ENCODE peak calls at places on chromosomes 13 and 19, in six cellular contexts. One of them, this sample, is unnamed.

GRCh38 chr13:50636007-50636704 is 207.3 kb downstream of the DLEU7 start:
- DNase-seq in progenitor cell of endocrine pancreas: no peak
- DNase-seq in mesendoderm: peak
- DNase-seq in AG09319: no peak
- DNase-seq in stimulated activated CD8-positive, alpha-beta memory T cell treated with anti-CD3 and anti-CD28 coated beads, Interleukin-4, amount 100 ng/mL, for 48 hours: no peak
- DNase-seq in AG20443: no peak
- DNase-seq in this sample: no peak

GRCh38 chr13:20808874-20809273 is 35.1 kb upstream of the EEF1AKMT1 start:
- DNase-seq in progenitor cell of endocrine pancreas: no peak
- DNase-seq in stimulated activated CD8-positive, alpha-beta memory T cell treated with anti-CD3 and anti-CD28 coated beads, Interleukin-4, amount 100 ng/mL, for 48 hours: no peak
- DNase-seq in AG09319: no peak
- DNase-seq in AG20443: no peak
- DNase-seq in mesendoderm: no peak
- DNase-seq in this sample: no peak

GRCh38 chr19:55545913-55546495 is 661 bp upstream of the SBK3 start:
- DNase-seq in AG09319: no peak
- DNase-seq in AG20443: no peak
- DNase-seq in progenitor cell of endocrine pancreas: no peak
- DNase-seq in mesendoderm: no peak
- DNase-seq in stimulated activated CD8-positive, alpha-beta memory T cell treated with anti-CD3 and anti-CD28 coated beads, Interleukin-4, amount 100 ng/mL, for 48 hours: no peak
- DNase-seq in this sample: no peak

GRCh38 chr19:55777528-55777927 is 8.6 kb downstream of the RFPL4AL1 start:
- DNase-seq in progenitor cell of endocrine pancreas: no peak
- DNase-seq in mesendoderm: no peak
- DNase-seq in AG20443: no peak
- DNase-seq in AG09319: no peak
- DNase-seq in stimulated activated CD8-positive, alpha-beta memory T cell treated with anti-CD3 and anti-CD28 coated beads, Interleukin-4, amount 100 ng/mL, for 48 hours: peak
- DNase-seq in this sample: no peak

GRCh38 chr13:20867408-20867807 is 35.1 kb downstream of the XPO4 start:
- DNase-seq in AG09319: no peak
- DNase-seq in stimulated activated CD8-positive, alpha-beta memory T cell treated with anti-CD3 and anti-CD28 coated beads, Interleukin-4, amount 100 ng/mL, for 48 hours: no peak
- DNase-seq in AG20443: no peak
- DNase-seq in mesendoderm: no peak
- DNase-seq in progenitor cell of endocrine pancreas: no peak
- DNase-seq in this sample: no peak

GRCh38 chr13:47788844-47789243 is 212.2 kb downstream of the SUCLA2 start:
- DNase-seq in AG09319: no peak
- DNase-seq in progenitor cell of endocrine pancreas: no peak
- DNase-seq in AG20443: no peak
- DNase-seq in mesendoderm: no peak
- DNase-seq in stimulated activated CD8-positive, alpha-beta memory T cell treated with anti-CD3 and anti-CD28 coated beads, Interleukin-4, amount 100 ng/mL, for 48 hours: no peak
- DNase-seq in this sample: no peak

GRCh38 chr19:34254552-34255432 is at the start of gene GARRE1:
- DNase-seq in mesendoderm: peak
- DNase-seq in stimulated activated CD8-positive, alpha-beta memory T cell treated with anti-CD3 and anti-CD28 coated beads, Interleukin-4, amount 100 ng/mL, for 48 hours: peak
- DNase-seq in progenitor cell of endocrine pancreas: peak
- DNase-seq in AG20443: peak
- DNase-seq in AG09319: no peak
- DNase-seq in this sample: no peak

GRCh38 chr19:53467138-53467502 is 413 bp upstream of the ZNF813 start:
- DNase-seq in AG09319: no peak
- DNase-seq in AG20443: peak
- DNase-seq in progenitor cell of endocrine pancreas: peak
- DNase-seq in stimulated activated CD8-positive, alpha-beta memory T cell treated with anti-CD3 and anti-CD28 coated beads, Interleukin-4, amount 100 ng/mL, for 48 hours: no peak
- DNase-seq in mesendoderm: no peak
- DNase-seq in this sample: no peak

GRCh38 chr19:7348587-7349230 is at the start of gene ARHGEF18:
- DNase-seq in AG09319: no peak
- DNase-seq in AG20443: no peak
- DNase-seq in progenitor cell of endocrine pancreas: no peak
- DNase-seq in mesendoderm: no peak
- DNase-seq in stimulated activated CD8-positive, alpha-beta memory T cell treated with anti-CD3 and anti-CD28 coated beads, Interleukin-4, amount 100 ng/mL, for 48 hours: peak
- DNase-seq in this sample: no peak

GRCh38 chr19:31294189-31294588 is 55.0 kb downstream of the TSHZ3 start:
- DNase-seq in mesendoderm: no peak
- DNase-seq in progenitor cell of endocrine pancreas: no peak
- DNase-seq in stimulated activated CD8-positive, alpha-beta memory T cell treated with anti-CD3 and anti-CD28 coated beads, Interleukin-4, amount 100 ng/mL, for 48 hours: no peak
- DNase-seq in AG20443: no peak
- DNase-seq in AG09319: no peak
- DNase-seq in this sample: no peak

GRCh38 chr19:13597625-13598024 is 91.3 kb upstream of the CACNA1A start:
- DNase-seq in progenitor cell of endocrine pancreas: peak
- DNase-seq in stimulated activated CD8-positive, alpha-beta memory T cell treated with anti-CD3 and anti-CD28 coated beads, Interleukin-4, amount 100 ng/mL, for 48 hours: peak
- DNase-seq in AG09319: peak
- DNase-seq in mesendoderm: peak
- DNase-seq in AG20443: peak
- DNase-seq in this sample: peak

GRCh38 chr19:51560339-51560738 is 10.7 kb upstream of the ZNF175 start:
- DNase-seq in AG20443: no peak
- DNase-seq in mesendoderm: no peak
- DNase-seq in AG09319: no peak
- DNase-seq in progenitor cell of endocrine pancreas: no peak
- DNase-seq in stimulated activated CD8-positive, alpha-beta memory T cell treated with anti-CD3 and anti-CD28 coated beads, Interleukin-4, amount 100 ng/mL, for 48 hours: no peak
- DNase-seq in this sample: no peak

GRCh38 chr19:58252102-58252685 is 23.5 kb downstream of the ZNF544 start:
- DNase-seq in AG09319: no peak
- DNase-seq in stimulated activated CD8-positive, alpha-beta memory T cell treated with anti-CD3 and anti-CD28 coated beads, Interleukin-4, amount 100 ng/mL, for 48 hours: no peak
- DNase-seq in progenitor cell of endocrine pancreas: no peak
- DNase-seq in mesendoderm: peak
- DNase-seq in AG20443: no peak
- DNase-seq in this sample: no peak

GRCh38 chr13:113930711-113931637 is 42.9 kb downstream of the C13orf46 start:
- DNase-seq in AG09319: no peak
- DNase-seq in AG20443: no peak
- DNase-seq in stimulated activated CD8-positive, alpha-beta memory T cell treated with anti-CD3 and anti-CD28 coated beads, Interleukin-4, amount 100 ng/mL, for 48 hours: peak
- DNase-seq in progenitor cell of endocrine pancreas: no peak
- DNase-seq in mesendoderm: no peak
- DNase-seq in this sample: no peak

GRCh38 chr19:6133231-6133630 is 2.2 kb upstream of the ACSBG2 start:
- DNase-seq in progenitor cell of endocrine pancreas: no peak
- DNase-seq in AG20443: no peak
- DNase-seq in AG09319: no peak
- DNase-seq in mesendoderm: no peak
- DNase-seq in stimulated activated CD8-positive, alpha-beta memory T cell treated with anti-CD3 and anti-CD28 coated beads, Interleukin-4, amount 100 ng/mL, for 48 hours: no peak
- DNase-seq in this sample: no peak

GRCh38 chr19:4518345-4519171 is at the start of gene PLIN4:
- DNase-seq in stimulated activated CD8-positive, alpha-beta memory T cell treated with anti-CD3 and anti-CD28 coated beads, Interleukin-4, amount 100 ng/mL, for 48 hours: no peak
- DNase-seq in AG20443: peak
- DNase-seq in mesendoderm: no peak
- DNase-seq in progenitor cell of endocrine pancreas: no peak
- DNase-seq in AG09319: peak
- DNase-seq in this sample: no peak

GRCh38 chr19:3578390-3578789 is 5.6 kb downstream of the HMG20B start:
- DNase-seq in AG09319: no peak
- DNase-seq in progenitor cell of endocrine pancreas: no peak
- DNase-seq in AG20443: no peak
- DNase-seq in mesendoderm: no peak
- DNase-seq in stimulated activated CD8-positive, alpha-beta memory T cell treated with anti-CD3 and anti-CD28 coated beads, Interleukin-4, amount 100 ng/mL, for 48 hours: no peak
- DNase-seq in this sample: no peak

This sample was measured in HS-5.